ENCODE peak calls at places on chromosomes 7 and 10, in eight cellular contexts. W is neural progenitor cell, G is MM.1S, T is uterus, K is transverse colon, E is heart left ventricle, N is cardiac muscle cell, D is SK-N-SH. S is an unnamed sample.

GRCh38 chr7:22278660-22279059 is 78.3 kb downstream of the RAPGEF5 start:
- DNase-seq in W (no peak), G (no peak), T (no peak), K (no peak), E (no peak), N (no peak), D (no peak), S (no peak)

GRCh38 chr10:62424026-62424425 is 49.9 kb downstream of the ZNF365 start:
- DNase-seq in W (no peak), G (no peak), T (no peak), K (no peak), E (no peak), N (no peak), D (no peak), S (no peak)

GRCh38 chr10:68586622-68587325 is 26.6 kb downstream of the TET1 start:
- DNase-seq in W (no peak), G (no peak), T (no peak), K (no peak), E (no peak), N (no peak), D (no peak), S (no peak)

GRCh38 chr7:7183061-7183832 is 903 bp downstream of the C1GALT1 start:
- DNase-seq in W (peak; percentile 59), G (peak; percentile 78), T (peak; percentile 34), K (peak; percentile 78), E (peak; percentile 58), N (peak; percentile 65), D (peak; percentile 82), S (peak; percentile 10)

GRCh38 chr7:37336259-37336658 is 112.4 kb downstream of the ELMO1 start:
- DNase-seq in W (no peak), G (peak; percentile 94), T (no peak), K (peak; percentile 32), E (no peak), N (no peak), D (no peak), S (no peak)

GRCh38 chr10:128326851-128327250 is 200.6 kb upstream of the MKI67 start:
- DNase-seq in W (no peak), G (no peak), T (no peak), K (no peak), E (no peak), N (no peak), D (no peak), S (no peak)

GRCh38 chr10:124063736-124064135 is 29.7 kb downstream of the CHST15 start:
- DNase-seq in W (no peak), G (peak; percentile 67), T (peak; percentile 53), K (peak; percentile 47), E (no peak), N (no peak), D (no peak), S (no peak)

GRCh38 chr7:21023841-21024502 is 237.3 kb upstream of the SP8 start:
- DNase-seq in W (peak; percentile 18), G (no peak), T (no peak), K (no peak), E (no peak), N (no peak), D (no peak), S (no peak)

GRCh38 chr7:2934211-2934731 is 90.2 kb upstream of the GNA12 start:
- DNase-seq in W (no peak), G (no peak), T (no peak), K (no peak), E (no peak), N (no peak), D (peak; percentile 32), S (no peak)

GRCh38 chr10:110392860-110393732 is 88.4 kb upstream of the SMNDC1 start:
- DNase-seq in W (peak; percentile 71), G (no peak), T (peak; percentile 59), K (peak; percentile 58), E (no peak), N (no peak), D (no peak), S (no peak)

GRCh38 chr7:157044943-157045660 is 34.6 kb upstream of the MNX1 start:
- DNase-seq in W (no peak), G (no peak), T (no peak), K (no peak), E (no peak), N (no peak), D (no peak), S (no peak)

GRCh38 chr7:38198356-38198755 is 20.3 kb downstream of the STARD3NL start:
- DNase-seq in W (no peak), G (no peak), T (no peak), K (no peak), E (no peak), N (no peak), D (no peak), S (no peak)

GRCh38 chr10:98536551-98536950 is 89.8 kb upstream of the HPS1 start:
- DNase-seq in W (no peak), G (no peak), T (no peak), K (peak; percentile 18), E (no peak), N (no peak), D (no peak), S (no peak)

GRCh38 chr10:44733743-44734488 is 177.2 kb upstream of the TMEM72 start:
- DNase-seq in W (peak; percentile 16), G (peak; percentile 18), T (no peak), K (no peak), E (no peak), N (no peak), D (no peak), S (no peak)

GRCh38 chr10:16891375-16892313 is 74.4 kb upstream of the RSU1 start:
- DNase-seq in W (peak; percentile 86), G (no peak), T (peak; percentile 69), K (peak; percentile 47), E (peak; percentile 71), N (peak; percentile 80), D (peak; percentile 25), S (peak; percentile 68)
- H3K27ac ChIP-seq in W (no peak overlapping the region), G (no peak overlapping the region), T (peak overlapping the region; percentile 26), K (peak overlapping the region; percentile 35), E (peak overlapping the region; percentile 9), N (no peak overlapping the region), D (peak overlapping the region; percentile 76), S (no peak overlapping the region)

GRCh38 chr10:90779573-90779972 is 78.3 kb downstream of the HTR7 start:
- DNase-seq in W (peak; percentile 10), G (no peak), T (no peak), K (no peak), E (no peak), N (no peak), D (no peak), S (no peak)
- TF ChIP-seq CTCF in W (peak; percentile 38), G (peak; percentile 50), T (no peak), K (no peak), E (no peak), N (peak; percentile 30), D (peak; percentile 30), S (no peak)

GRCh38 chr7:44632196-44632595 is 25.8 kb downstream of the OGDH start:
- DNase-seq in W (no peak), G (no peak), T (no peak), K (no peak), E (no peak), N (no peak), D (no peak), S (no peak)
- H3K4me1 ChIP-seq in W (peaks cover 7% of the 10 kb centered on the region), G (peaks cover 87% of the 10 kb centered on the region), T (peaks cover 7% of the 10 kb centered on the region), K (peaks cover 44% of the 10 kb centered on the region), E (peaks cover 28% of the 10 kb centered on the region), N (peaks cover 19% of the 10 kb centered on the region), D (peaks cover 6% of the 10 kb centered on the region), S (peaks cover 3% of the 10 kb centered on the region)

DNA sequence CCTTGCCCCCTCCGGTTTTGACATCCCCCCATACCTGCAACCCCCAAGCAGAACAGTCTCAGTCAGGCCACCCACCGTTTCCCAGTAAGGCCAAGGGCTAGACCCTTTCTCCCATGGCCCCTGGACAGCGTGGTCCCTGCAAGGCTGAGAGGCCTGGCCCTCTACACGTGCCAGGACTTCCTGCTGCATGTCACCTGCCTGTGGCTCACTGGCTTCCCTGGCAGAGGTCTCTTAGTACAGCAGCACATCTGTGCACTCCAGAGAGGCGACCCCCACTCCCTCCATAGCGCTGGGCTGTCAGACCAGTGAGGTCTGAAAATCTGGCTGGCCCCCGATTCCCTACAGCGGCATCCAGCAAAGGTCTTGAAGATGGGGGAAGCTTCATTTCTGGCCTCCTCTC is 26.4 kb upstream of the JAKMIP3 start:
- DNase-seq in W (no peak), G (no peak), T (no peak), K (no peak), E (no peak), N (no peak), D (no peak), S (no peak)
- H3K27ac ChIP-seq in W (no peak overlapping the region), G (no peak overlapping the region), T (no peak overlapping the region), K (no peak overlapping the region), E (no peak overlapping the region), N (no peak overlapping the region), D (no peak overlapping the region), S (no peak overlapping the region)

GRCh38 chr7:99459087-99459486 is 6.9 kb downstream of the ATP5MF start:
- DNase-seq in W (peak; percentile 32), G (peak; percentile 53), T (no peak), K (no peak), E (no peak), N (no peak), D (no peak), S (no peak)
- TF ChIP-seq CTCF in W (peak; percentile 31), G (peak; percentile 42), T (no peak), K (no peak), E (no peak), N (peak; percentile 23), D (peak; percentile 54), S (no peak)

GRCh38 chr7:17312641-17313040 is 14.2 kb downstream of the AHR start:
- DNase-seq in W (no peak), G (no peak), T (no peak), K (no peak), E (no peak), N (no peak), D (no peak), S (no peak)
- H3K4me1 ChIP-seq in W (peaks cover 20% of the 10 kb centered on the region), G (no peaks in the 10 kb centered on the region), T (no peaks in the 10 kb centered on the region), K (no peaks in the 10 kb centered on the region), E (peaks cover 14% of the 10 kb centered on the region), N (no peaks in the 10 kb centered on the region), D (no peaks in the 10 kb centered on the region), S (peaks cover 9% of the 10 kb centered on the region)

DNA sequence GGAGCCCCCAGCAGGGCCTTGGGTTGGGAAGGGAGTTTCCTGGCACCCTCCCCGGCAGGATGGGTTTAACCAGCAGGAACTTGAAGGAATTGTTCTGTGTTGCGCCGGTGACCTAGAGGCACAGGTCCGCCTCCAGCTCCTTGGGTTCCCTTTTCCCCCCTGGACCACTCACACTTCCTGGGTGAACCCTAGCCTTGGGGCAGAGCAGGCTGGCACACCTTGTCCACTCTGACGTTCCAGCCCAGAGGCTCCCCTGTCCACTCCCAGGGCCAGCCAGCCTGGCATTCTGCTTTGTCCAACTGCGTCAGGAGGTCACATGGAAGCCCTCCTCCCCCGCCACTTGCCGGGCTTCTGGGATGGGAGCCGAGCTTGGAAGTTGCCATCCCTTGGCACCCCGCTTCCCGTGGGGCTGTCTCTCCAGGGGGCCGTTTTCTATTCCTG is 25.8 kb downstream of the TMEM120A start:
- DNase-seq in W (no peak), G (no peak), T (no peak), K (no peak), E (no peak), N (no peak), D (no peak), S (peak; percentile 64)
- H3K27ac ChIP-seq in W (no peak overlapping the region), G (no peak overlapping the region), T (peak overlapping the region; percentile 79), K (peak overlapping the region; percentile 85), E (peak overlapping the region; percentile 92), N (no peak overlapping the region), D (no peak overlapping the region), S (peak overlapping the region; percentile 10)

S was measured in ascending aorta.